ENCODE peak calls at places on chromosome X, in six cellular contexts. V is tibial artery, R is cardiac fibroblast, Q is right lobe of liver, D is choroid plexus epithelial cell, K is epithelial cell of esophagus. A is an unnamed sample.

GRCh38 chrX:41868392-41868977 is 54.9 kb downstream of the CASK start:
- DNase-seq in V (no peak), R (no peak), Q (no peak), D (no peak), K (no peak), A (no peak)

GRCh38 chrX:8879750-8880149 is 78.6 kb upstream of the FAM9A start:
- DNase-seq in V (no peak), R (peak), Q (no peak), D (peak), K (peak), A (no peak)

GRCh38 chrX:120857240-120857639 is 18.4 kb downstream of the CT47B1 start:
- DNase-seq in V (no peak), R (peak), Q (no peak), D (peak), K (peak), A (no peak)

GRCh38 chrX:105314468-105314867 is 94.0 kb upstream of the TEX13A start:
- DNase-seq in V (no peak), R (peak), Q (no peak), D (peak), K (peak), A (no peak)

GRCh38 chrX:45527834-45528233 is 327.2 kb upstream of the DIPK2B start:
- DNase-seq in V (no peak), R (peak), Q (no peak), D (no peak), K (no peak), A (no peak)

GRCh38 chrX:16511776-16512400 is 138.1 kb upstream of the S100G start:
- DNase-seq in V (no peak), R (peak), Q (no peak), D (peak), K (no peak), A (no peak)

GRCh38 chrX:30824275-30824674 is 64.8 kb downstream of the TAB3 start:
- DNase-seq in V (no peak), R (no peak), Q (no peak), D (no peak), K (no peak), A (no peak)

GRCh38 chrX:130111220-130111934 is 1.1 kb upstream of the ELF4 start:
- DNase-seq in V (no peak), R (no peak), Q (no peak), D (no peak), K (peak), A (peak)

GRCh38 chrX:633043-633654 is 2.6 kb downstream of the SHOX start:
- DNase-seq in V (no peak), R (no peak), Q (no peak), D (no peak), K (no peak), A (peak)

GRCh38 chrX:42220722-42221121 is 297.4 kb upstream of the CASK start:
- DNase-seq in V (no peak), R (no peak), Q (no peak), D (no peak), K (no peak), A (no peak)

GRCh38 chrX:49761481-49761880 is 65.7 kb upstream of the PAGE1 start:
- DNase-seq in V (no peak), R (peak), Q (no peak), D (peak), K (peak), A (no peak)

GRCh38 chrX:22105231-22105630 is 73.1 kb downstream of the PHEX start:
- DNase-seq in V (no peak), R (peak), Q (no peak), D (peak), K (no peak), A (no peak)

GRCh38 chrX:20354505-20354904 is 87.8 kb upstream of the RPS6KA3 start:
- DNase-seq in V (no peak), R (no peak), Q (no peak), D (no peak), K (no peak), A (no peak)

GRCh38 chrX:19824603-19825002 is 62.8 kb downstream of the SH3KBP1 start:
- DNase-seq in V (no peak), R (peak), Q (no peak), D (peak), K (no peak), A (no peak)

GRCh38 chrX:115906881-115907280 is 263.7 kb upstream of the AGTR2 start:
- DNase-seq in V (no peak), R (no peak), Q (no peak), D (no peak), K (no peak), A (no peak)

GRCh38 chrX:48948589-48948988 is 8.8 kb downstream of the OTUD5 start:
- DNase-seq in V (no peak), R (no peak), Q (peak), D (no peak), K (no peak), A (no peak)

GRCh38 chrX:45140812-45141211 is 59.9 kb downstream of the DIPK2B start:
- DNase-seq in V (no peak), R (no peak), Q (no peak), D (no peak), K (no peak), A (no peak)

DNA sequence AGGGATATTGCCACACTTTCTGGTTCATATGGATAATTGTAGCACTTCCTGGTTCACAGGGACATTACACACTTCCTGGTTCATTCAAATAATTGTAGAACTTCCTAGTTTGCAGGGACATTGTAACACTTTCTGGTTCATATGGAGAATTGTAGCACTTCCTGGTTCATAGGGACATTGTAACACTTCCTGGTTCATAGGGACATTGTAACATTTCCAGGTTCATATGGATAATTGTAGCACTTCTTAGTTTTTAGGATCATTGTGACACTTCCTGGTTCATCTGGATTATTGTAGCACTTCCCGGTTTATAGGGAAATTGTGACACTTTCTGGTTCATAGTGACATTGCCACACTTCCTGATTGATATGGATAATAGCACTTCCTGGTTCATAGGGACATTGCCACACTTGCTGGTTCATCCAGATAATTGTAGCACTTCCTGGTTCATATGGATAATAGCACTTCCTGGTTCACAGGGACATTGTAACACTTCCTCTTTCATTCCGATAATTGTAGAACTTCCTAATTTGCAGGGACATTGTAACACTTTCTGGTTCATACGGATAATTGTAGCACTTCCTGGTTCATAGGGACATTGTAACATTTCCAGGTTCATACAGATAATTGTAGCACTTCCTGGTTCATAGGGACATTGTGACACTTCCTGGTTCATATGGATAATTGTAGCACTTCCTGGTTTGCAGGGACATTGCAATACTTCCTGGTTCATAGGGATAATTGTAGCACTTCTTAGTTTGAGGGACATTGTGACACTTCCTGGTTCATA is 59.2 kb upstream of the CD99 start:
- DNase-seq in V (no peak), R (no peak), Q (no peak), D (no peak), K (no peak), A (no peak)
- H3K4me3 ChIP-seq in V (no peak), R (no peak), Q (no peak), D (no peak), K (no peak), A (no peak)

DNA sequence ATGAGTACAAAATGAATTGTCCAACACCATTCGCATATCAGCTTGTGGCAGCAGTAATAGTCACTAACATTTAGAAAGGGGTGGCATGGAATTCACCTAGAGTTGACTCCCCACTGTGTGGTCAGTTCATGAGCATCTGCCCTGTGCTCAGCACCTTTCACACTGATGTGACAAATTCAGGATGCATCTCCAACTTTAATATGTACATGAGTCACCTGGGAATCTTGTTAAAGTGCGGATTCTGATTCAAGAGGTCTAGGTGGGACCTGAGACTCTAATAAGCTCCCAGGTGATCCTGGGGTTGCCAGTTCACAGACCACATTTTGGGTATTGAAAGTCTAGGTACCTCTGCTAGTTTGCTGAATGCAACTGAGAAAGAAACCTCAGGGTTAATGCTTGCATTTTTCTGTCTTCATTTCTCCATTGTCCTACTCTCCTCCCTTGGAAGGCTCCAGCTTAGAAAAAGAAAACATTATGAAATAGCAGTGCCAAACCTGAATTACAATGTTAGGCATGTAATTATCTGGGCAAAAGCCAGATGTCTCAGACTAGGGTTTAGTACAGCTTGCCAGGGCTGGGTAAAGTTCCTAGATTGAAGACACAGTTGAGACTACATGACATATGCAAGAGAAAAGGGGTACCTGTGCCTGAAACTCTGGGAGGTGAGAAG is 32.7 kb downstream of the TMSB4X start:
- DNase-seq in V (no peak), R (peak), Q (no peak), D (no peak), K (peak), A (no peak)
- H3K4me3 ChIP-seq in V (no peak), R (no peak), Q (no peak), D (no peak), K (no peak), A (no peak)

DNA sequence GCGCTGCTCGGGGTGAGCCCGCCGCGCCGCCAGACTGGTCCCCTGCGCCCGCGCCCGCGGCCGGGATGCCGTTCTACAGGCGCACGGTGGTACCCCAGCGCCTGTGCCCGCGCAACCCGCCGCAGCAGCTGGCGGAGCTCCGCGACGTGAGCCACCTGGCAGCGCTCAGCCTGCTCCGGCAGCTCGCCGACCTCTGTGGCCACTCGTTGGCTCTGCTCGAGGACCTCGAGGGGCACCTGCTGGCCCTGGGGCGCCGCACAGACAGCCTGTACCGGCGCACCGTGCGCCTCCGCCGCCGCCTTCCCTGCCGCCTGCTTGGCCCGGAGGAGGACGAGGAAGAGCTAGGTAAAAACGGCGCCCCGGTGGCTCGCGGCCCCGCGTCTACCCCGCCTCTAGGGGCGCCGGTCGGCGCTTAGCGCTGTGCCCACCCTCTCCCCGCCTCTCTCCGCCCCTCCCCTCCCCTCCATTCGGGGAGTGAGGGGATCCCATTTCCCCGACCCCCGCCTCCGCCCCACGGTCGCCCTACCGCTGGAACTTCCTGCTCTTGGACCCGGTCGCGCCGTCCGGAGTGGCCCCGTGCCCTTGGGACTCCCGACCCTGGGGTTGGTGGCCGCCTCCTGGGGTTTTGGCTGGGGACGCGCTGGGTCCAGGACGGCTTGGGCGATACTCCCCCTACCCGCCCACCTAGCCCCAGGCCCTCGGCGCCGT is 532 bp downstream of the NHSL2 start:
- DNase-seq in V (no peak), R (no peak), Q (no peak), D (no peak), K (peak), A (no peak)
- H3K4me3 ChIP-seq in V (peak), R (peak), Q (peak), D (peak), K (no peak), A (peak)

GRCh38 chrX:44058339-44058738 is 85.1 kb upstream of the NDP start:
- DNase-seq in V (no peak), R (no peak), Q (no peak), D (no peak), K (no peak), A (no peak)
- H3K4me3 ChIP-seq in V (no peak), R (no peak), Q (no peak), D (no peak), K (no peak), A (no peak)

GRCh38 chrX:54223581-54223980 is 40.5 kb upstream of the FAM120C start:
- DNase-seq in V (no peak), R (no peak), Q (no peak), D (no peak), K (no peak), A (no peak)
- H3K4me3 ChIP-seq in V (no peak), R (no peak), Q (no peak), D (no peak), K (no peak), A (no peak)

DNA sequence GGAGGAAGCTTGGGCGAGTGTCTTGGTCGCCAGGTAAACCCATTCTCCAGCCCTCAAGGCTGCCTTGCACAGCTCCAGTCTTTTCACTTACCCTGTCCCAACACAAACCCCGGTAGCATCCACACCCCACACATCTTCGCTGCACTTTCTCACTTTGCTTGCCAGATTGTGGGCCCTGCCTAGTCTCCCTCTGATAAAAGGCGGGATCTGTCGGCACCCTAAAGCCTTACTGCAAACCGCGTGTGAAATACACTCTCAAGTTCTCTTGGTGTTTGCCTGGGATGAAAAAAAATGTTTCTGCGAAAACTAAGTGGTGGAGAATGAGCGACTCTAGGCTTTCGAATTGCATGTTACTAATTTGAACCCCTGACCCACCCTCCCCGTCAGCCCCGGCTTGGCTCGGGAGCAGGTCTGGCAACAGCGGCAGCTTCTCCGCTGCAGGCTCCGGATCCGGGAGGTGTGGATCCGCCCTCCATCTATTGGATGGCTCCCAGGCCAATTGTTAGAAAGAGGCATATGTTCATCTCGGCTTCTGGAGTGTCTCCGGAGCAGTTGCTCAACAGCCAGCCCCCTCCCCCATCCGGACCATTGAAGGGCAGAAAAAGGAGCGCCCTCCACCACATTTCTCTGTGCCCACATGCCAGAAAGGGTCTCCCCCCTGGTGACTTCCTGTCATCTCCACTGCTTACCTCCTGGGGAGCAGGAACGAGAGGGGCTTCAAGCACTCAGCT is 3.0 kb upstream of the CITED1 start:
- DNase-seq in V (peak), R (peak), Q (peak), D (peak), K (peak), A (peak)
- H3K4me3 ChIP-seq in V (peak), R (no peak), Q (no peak), D (peak), K (peak), A (no peak)

A was measured in spleen.